ENCODE peak calls at places on chromosome 4, in four cellular contexts. One of them, this sample, is unnamed.

GRCh38 chr4:37219251-37219650 is 25.3 kb upstream of the NWD2 start:
- DNase-seq in HepG2: no peak
- DNase-seq in adrenal gland: no peak
- DNase-seq in endothelial cell of umbilical vein: no peak
- DNase-seq in this sample: no peak

GRCh38 chr4:160202802-160203201 is 1099.9 kb downstream of the RAPGEF2 start:
- DNase-seq in HepG2: no peak
- DNase-seq in adrenal gland: no peak
- DNase-seq in endothelial cell of umbilical vein: no peak
- DNase-seq in this sample: no peak

GRCh38 chr4:71266090-71266794 is 72.6 kb upstream of the SLC4A4 start:
- DNase-seq in HepG2: no peak
- DNase-seq in adrenal gland: no peak
- DNase-seq in endothelial cell of umbilical vein: no peak
- DNase-seq in this sample: no peak

GRCh38 chr4:113810906-113811305 is 49.4 kb upstream of the CAMK2D start:
- DNase-seq in HepG2: no peak
- DNase-seq in adrenal gland: no peak
- DNase-seq in endothelial cell of umbilical vein: no peak
- DNase-seq in this sample: no peak

GRCh38 chr4:52868138-52868537 is 6.0 kb downstream of the RASL11B start:
- DNase-seq in HepG2: no peak
- DNase-seq in adrenal gland: peak
- DNase-seq in endothelial cell of umbilical vein: peak
- DNase-seq in this sample: no peak

GRCh38 chr4:94635172-94635571 is 122.6 kb upstream of the BMPR1B start:
- DNase-seq in HepG2: no peak
- DNase-seq in adrenal gland: no peak
- DNase-seq in endothelial cell of umbilical vein: no peak
- DNase-seq in this sample: no peak

GRCh38 chr4:41146196-41146595 is 68.1 kb downstream of the APBB2 start:
- DNase-seq in HepG2: no peak
- DNase-seq in adrenal gland: no peak
- DNase-seq in endothelial cell of umbilical vein: no peak
- DNase-seq in this sample: no peak

GRCh38 chr4:12716896-12717295 is 767.2 kb downstream of the RAB28 start:
- DNase-seq in HepG2: no peak
- DNase-seq in adrenal gland: no peak
- DNase-seq in endothelial cell of umbilical vein: no peak
- DNase-seq in this sample: no peak

GRCh38 chr4:185779520-185779919 is 32.5 kb downstream of the SORBS2 start:
- DNase-seq in HepG2: peak
- DNase-seq in adrenal gland: no peak
- DNase-seq in endothelial cell of umbilical vein: peak
- DNase-seq in this sample: no peak

GRCh38 chr4:1345905-1346780 is 865 bp upstream of the UVSSA start:
- DNase-seq in HepG2: peak
- DNase-seq in adrenal gland: peak
- DNase-seq in endothelial cell of umbilical vein: peak
- DNase-seq in this sample: peak

GRCh38 chr4:1348014-1348513 is 1.1 kb downstream of the UVSSA start:
- DNase-seq in HepG2: no peak
- DNase-seq in adrenal gland: no peak
- DNase-seq in endothelial cell of umbilical vein: no peak
- DNase-seq in this sample: no peak

GRCh38 chr4:1348746-1349145 is 1.7 kb downstream of the UVSSA start:
- DNase-seq in HepG2: no peak
- DNase-seq in adrenal gland: no peak
- DNase-seq in endothelial cell of umbilical vein: no peak
- DNase-seq in this sample: no peak

GRCh38 chr4:1346781-1347409 is at the start of gene UVSSA:
- DNase-seq in HepG2: peak
- DNase-seq in adrenal gland: peak
- DNase-seq in endothelial cell of umbilical vein: peak
- DNase-seq in this sample: peak

GRCh38 chr4:1347410-1347864 is 429 bp downstream of the UVSSA start:
- DNase-seq in HepG2: peak
- DNase-seq in adrenal gland: peak
- DNase-seq in endothelial cell of umbilical vein: peak
- DNase-seq in this sample: peak
- TF ChIP-seq POLR2A in HepG2: peak
- TF ChIP-seq POLR2A in adrenal gland: peak
- TF ChIP-seq POLR2A in endothelial cell of umbilical vein: peak
- TF ChIP-seq POLR2A in this sample: peak

GRCh38 chr4:39452860-39453587 is 5.7 kb downstream of the RPL9 start:
- DNase-seq in HepG2: no peak
- DNase-seq in adrenal gland: no peak
- DNase-seq in endothelial cell of umbilical vein: no peak
- DNase-seq in this sample: no peak
- TF ChIP-seq POLR2A in HepG2: no peak
- TF ChIP-seq POLR2A in adrenal gland: no peak
- TF ChIP-seq POLR2A in endothelial cell of umbilical vein: peak
- TF ChIP-seq POLR2A in this sample: peak

GRCh38 chr4:73069338-73070071 is at the start of gene COX18:
- DNase-seq in HepG2: peak
- DNase-seq in adrenal gland: peak
- DNase-seq in endothelial cell of umbilical vein: peak
- DNase-seq in this sample: peak
- TF ChIP-seq POLR2A in HepG2: peak
- TF ChIP-seq POLR2A in adrenal gland: peak
- TF ChIP-seq POLR2A in endothelial cell of umbilical vein: peak
- TF ChIP-seq POLR2A in this sample: peak

GRCh38 chr4:10115657-10116624 is 658 bp downstream of the WDR1 start:
- DNase-seq in HepG2: peak
- DNase-seq in adrenal gland: peak
- DNase-seq in endothelial cell of umbilical vein: no peak
- DNase-seq in this sample: peak
- TF ChIP-seq POLR2A in HepG2: no peak
- TF ChIP-seq POLR2A in adrenal gland: no peak
- TF ChIP-seq POLR2A in endothelial cell of umbilical vein: no peak
- TF ChIP-seq POLR2A in this sample: peak

This sample was measured in erythroblast.